ENCODE peak calls at places on chromosomes 5 and 9, in four cellular contexts. O, K, X and A are unnamed samples.

GRCh38 chr9:121604242-121604641 is 47.2 kb upstream of the DAB2IP start:
- DNase-seq in O (peak; percentile 54), K (no peak), X (peak; percentile 56), A (no peak)

GRCh38 chr9:70504814-70505213 is 90.4 kb upstream of the KLF9 start:
- DNase-seq in O (no peak), K (no peak), X (no peak), A (no peak)

GRCh38 chr5:128791312-128791711 is 174.0 kb upstream of the SLC27A6 start:
- DNase-seq in O (no peak), K (no peak), X (no peak), A (no peak)

GRCh38 chr5:80198399-80198798 is 57.4 kb downstream of the SERINC5 start:
- DNase-seq in O (no peak), K (no peak), X (no peak), A (no peak)

GRCh38 chr9:121463026-121463827 is 36.4 kb downstream of the GGTA1 start:
- DNase-seq in O (peak; percentile 55), K (no peak), X (peak; percentile 61), A (peak; percentile 43)

GRCh38 chr9:135771401-135772051 is 69.5 kb downstream of the KCNT1 start:
- DNase-seq in O (no peak), K (no peak), X (no peak), A (no peak)

GRCh38 chr9:8724284-8725018 is 924.9 kb upstream of the DMAC1 start:
- DNase-seq in O (no peak), K (no peak), X (no peak), A (no peak)

GRCh38 chr9:112086627-112087026 is 88.5 kb downstream of the SUSD1 start:
- DNase-seq in O (no peak), K (no peak), X (no peak), A (no peak)

GRCh38 chr9:129318121-129319075 is 140.3 kb upstream of the IER5L start:
- DNase-seq in O (peak; percentile 51), K (no peak), X (no peak), A (peak; percentile 21)

GRCh38 chr9:118643118-118643517 is 726.1 kb downstream of the BRINP1 start:
- DNase-seq in O (no peak), K (no peak), X (peak; percentile 63), A (no peak)

GRCh38 chr5:140996055-140996454 is 29.8 kb downstream of the PCDHAC2 start:
- DNase-seq in O (no peak), K (no peak), X (no peak), A (no peak)

GRCh38 chr5:2695200-2695891 is 56.1 kb downstream of the IRX2 start:
- DNase-seq in O (no peak), K (no peak), X (no peak), A (no peak)

GRCh38 chr5:55308254-55308836 is 556 bp downstream of the MTREX start:
- DNase-seq in O (no peak), K (no peak), X (no peak), A (peak; percentile 35)

GRCh38 chr5:54671111-54671531 is 153.6 kb downstream of the SNX18 start:
- DNase-seq in O (no peak), K (no peak), X (no peak), A (no peak)

GRCh38 chr5:173917788-173918786 is 29.9 kb downstream of the CPEB4 start:
- DNase-seq in O (peak; percentile 58), K (peak; percentile 8), X (peak; percentile 58), A (peak; percentile 79)

GRCh38 chr9:14560194-14560593 is 133.0 kb downstream of the ZDHHC21 start:
- DNase-seq in O (no peak), K (no peak), X (no peak), A (no peak)

GRCh38 chr5:83471405-83472212 is at the start of gene VCAN:
- DNase-seq in O (peak; percentile 85), K (no peak), X (peak; percentile 60), A (peak; percentile 38)

GRCh38 chr9:103798620-103799019 is 295.5 kb upstream of the SMC2 start:
- DNase-seq in O (no peak), K (no peak), X (no peak), A (no peak)

GRCh38 chr9:96232539-96233241 is 69.3 kb downstream of the HSD17B3 start:
- DNase-seq in O (peak; percentile 78), K (no peak), X (no peak), A (peak; percentile 43)

GRCh38 chr5:74767579-74767913 is 497 bp downstream of the NSA2 start:
- DNase-seq in O (no peak), K (no peak), X (no peak), A (peak; percentile 53)

GRCh38 chr9:34989946-34990635 is 546 bp downstream of the DNAJB5 start:
- DNase-seq in O (peak; percentile 74), K (no peak), X (peak; percentile 69), A (peak; percentile 53)

GRCh38 chr5:1197876-1198666 is 3.3 kb upstream of the SLC6A19 start:
- DNase-seq in O (no peak), K (no peak), X (peak; percentile 20), A (no peak)

GRCh38 chr5:172443441-172444109 is 10.8 kb downstream of the SH3PXD2B start:
- DNase-seq in O (peak; percentile 88), K (no peak), X (peak; percentile 69), A (peak; percentile 59)

GRCh38 chr9:94944623-94945022 is 218.1 kb downstream of the AOPEP start:
- DNase-seq in O (no peak), K (no peak), X (no peak), A (no peak)

GRCh38 chr5:131473731-131474130 is 161.3 kb downstream of the RAPGEF6 start:
- DNase-seq in O (no peak), K (no peak), X (no peak), A (no peak)

DNA sequence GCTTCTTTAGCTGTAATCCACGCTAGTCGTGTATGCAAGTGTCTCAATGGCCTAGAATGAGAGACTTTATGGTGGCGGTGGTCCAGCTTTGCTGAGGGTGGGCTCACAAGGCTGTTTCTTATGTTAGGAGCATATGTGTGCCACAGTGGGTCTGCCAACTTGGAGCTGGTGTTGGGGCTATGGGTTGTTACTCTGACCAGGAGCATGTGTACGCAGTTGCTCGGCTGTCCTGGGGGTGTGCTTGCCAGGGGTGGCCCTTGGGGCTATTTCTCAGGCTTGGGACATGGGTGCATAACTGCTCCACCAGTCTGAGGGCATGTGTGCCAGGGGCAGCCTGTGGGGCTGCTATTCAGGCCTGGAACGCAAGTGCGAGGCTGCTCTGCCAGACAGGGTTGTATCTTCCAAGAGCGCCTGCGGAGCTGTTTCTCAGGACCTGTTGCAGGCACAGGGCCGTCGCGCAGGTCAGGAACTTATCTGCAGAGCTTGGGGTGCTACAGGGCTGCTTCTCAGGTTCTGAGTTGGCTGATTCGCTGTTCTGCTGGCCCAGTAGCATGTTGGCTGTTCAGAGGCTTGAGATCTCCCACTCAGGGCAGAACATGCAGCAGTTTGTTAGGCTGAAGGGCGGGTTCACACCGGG is 187.9 kb upstream of the TLX3 start:
- DNase-seq in O (no peak), K (no peak), X (no peak), A (no peak)
- H3K27ac ChIP-seq in O (no peak overlapping the region), K (no peak overlapping the region), X (no peak overlapping the region), A (no peak overlapping the region)

GRCh38 chr9:84667571-84668203 is 1.8 kb upstream of the NTRK2 start:
- DNase-seq in O (no peak), K (no peak), X (no peak), A (peak; percentile 17)
- H3K27me3 ChIP-seq in O (no peaks in the 10 kb centered on the region), K (no peaks in the 10 kb centered on the region), X (peaks cover 52% of the 10 kb centered on the region), A (peaks cover 19% of the 10 kb centered on the region)

GRCh38 chr9:98247826-98248657 is 7.4 kb downstream of the TBC1D2 start:
- DNase-seq in O (no peak), K (no peak), X (no peak), A (no peak)

GRCh38 chr9:98249774-98250173 is 5.7 kb downstream of the TBC1D2 start:
- DNase-seq in O (no peak), K (no peak), X (no peak), A (no peak)

GRCh38 chr9:98253563-98253962 is 1.9 kb downstream of the TBC1D2 start:
- DNase-seq in O (no peak), K (no peak), X (no peak), A (peak; percentile 16)

GRCh38 chr9:98251554-98251953 is 3.9 kb downstream of the TBC1D2 start:
- DNase-seq in O (no peak), K (no peak), X (no peak), A (no peak)

DNA sequence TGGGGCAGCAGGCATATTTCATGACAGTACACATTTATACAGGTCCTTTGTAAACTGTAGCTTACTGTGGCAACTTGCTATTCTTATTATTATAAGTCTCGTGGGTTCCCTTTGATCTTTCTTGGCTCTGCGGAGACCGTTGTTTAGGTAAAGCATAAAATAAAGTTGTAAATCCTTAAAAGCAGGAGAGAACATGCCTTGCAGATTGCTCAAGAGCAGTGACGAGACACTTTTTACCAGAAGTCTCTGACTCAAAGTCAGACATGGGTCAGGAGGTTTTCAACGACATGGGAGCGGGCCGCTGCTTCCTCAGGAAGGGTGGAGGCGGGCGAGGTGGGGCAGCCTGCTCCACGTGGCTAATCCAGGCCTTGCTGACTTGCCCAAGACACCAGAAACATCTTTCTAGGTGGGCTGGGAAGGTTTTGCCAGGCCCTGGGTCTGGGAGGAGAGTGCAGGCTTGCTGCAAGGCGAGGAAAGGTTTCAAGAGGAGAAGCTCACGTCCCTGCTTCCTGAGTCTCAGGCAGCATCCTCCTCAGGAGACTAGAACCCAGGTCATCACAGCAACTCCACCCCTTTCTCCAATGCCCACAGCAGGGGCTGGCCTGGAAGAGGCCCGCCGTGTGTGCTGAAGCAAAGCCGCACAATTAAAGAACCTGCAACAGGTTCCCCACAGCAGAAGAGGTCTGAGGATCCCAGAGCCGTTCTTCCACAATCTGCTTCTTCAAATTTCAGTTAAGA is 6.5 kb downstream of the TBC1D2 start:
- DNase-seq in O (peak; percentile 77), K (no peak), X (peak; percentile 92), A (peak; percentile 77)
- H3K27ac ChIP-seq in O (peak overlapping the region; percentile 19), K (no peak overlapping the region), X (peak overlapping the region; percentile 81), A (peak overlapping the region; percentile 85)

DNA sequence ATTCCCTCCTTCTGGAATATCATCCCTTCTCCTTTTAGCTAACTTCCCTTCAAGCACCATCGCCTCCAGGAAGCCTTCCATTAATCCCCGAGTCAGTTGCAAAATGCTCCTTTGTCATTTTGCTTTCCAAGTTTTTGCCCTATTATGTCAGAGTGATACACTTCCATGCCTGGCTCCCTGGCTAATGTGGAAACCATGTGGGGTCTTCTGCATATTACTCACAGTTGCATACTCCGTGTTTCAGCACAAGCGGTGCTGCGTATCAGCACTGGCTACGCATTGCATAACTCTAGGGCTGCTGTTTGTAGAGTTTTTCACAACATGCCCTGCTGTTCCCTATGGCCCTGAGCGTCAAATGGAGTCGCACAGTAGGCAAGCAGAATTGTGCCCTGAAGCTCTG is 1.9 kb downstream of the TEX53 start:
- DNase-seq in O (no peak), K (no peak), X (no peak), A (no peak)
- H3K27me3 ChIP-seq in O (no peaks in the 10 kb centered on the region), K (no peaks in the 10 kb centered on the region), X (no peaks in the 10 kb centered on the region), A (no peaks in the 10 kb centered on the region)

GRCh38 chr9:113511856-113512761 is 48.6 kb downstream of the RGS3 start:
- DNase-seq in O (no peak), K (peak; percentile 74), X (no peak), A (no peak)
- H3K27ac ChIP-seq in O (peak overlapping the region; percentile 52), K (peak overlapping the region; percentile 57), X (no peak overlapping the region), A (peak overlapping the region; percentile 77)

GRCh38 chr9:4553951-4554381 is 63.7 kb downstream of the SLC1A1 start:
- DNase-seq in O (no peak), K (no peak), X (no peak), A (no peak)

GRCh38 chr9:4548796-4549725 is 58.8 kb downstream of the SLC1A1 start:
- DNase-seq in O (no peak), K (no peak), X (peak; percentile 43), A (no peak)

GRCh38 chr9:4547016-4547415 is 56.7 kb downstream of the SLC1A1 start:
- DNase-seq in O (no peak), K (no peak), X (no peak), A (no peak)

GRCh38 chr9:4549751-4550295 is 59.6 kb downstream of the SLC1A1 start:
- DNase-seq in O (no peak), K (no peak), X (no peak), A (no peak)

GRCh38 chr9:4550777-4551476 is 60.7 kb downstream of the SLC1A1 start:
- DNase-seq in O (no peak), K (no peak), X (no peak), A (no peak)
- H3K27me3 ChIP-seq in O (no peaks in the 10 kb centered on the region), K (no peaks in the 10 kb centered on the region), X (no peaks in the 10 kb centered on the region), A (no peaks in the 10 kb centered on the region)